ENCODE peak calls at places on chromosomes 6 and 20, in four cellular contexts. K is GM12878, C is K562, J is HepG2. L is an unnamed sample.

GRCh38 chr6:113447088-113447831 is 409.9 kb upstream of the MARCKS start:
- DNase-seq in K (no peak), C (no peak), J (no peak), L (no peak)

GRCh38 chr6:80173411-80173810 is 66.9 kb downstream of the BCKDHB start:
- DNase-seq in K (no peak), C (no peak), J (no peak), L (no peak)

GRCh38 chr20:34549291-34549928 is 9.1 kb upstream of the MAP1LC3A start:
- DNase-seq in K (no peak), C (no peak), J (peak; percentile 60), L (peak; percentile 51)

GRCh38 chr6:73929421-73929820 is 233.4 kb downstream of the CD109 start:
- DNase-seq in K (no peak), C (no peak), J (no peak), L (no peak)

GRCh38 chr6:122530440-122531046 is 58.9 kb upstream of the SERINC1 start:
- DNase-seq in K (peak; percentile 27), C (peak; percentile 53), J (peak; percentile 69), L (peak; percentile 52)

GRCh38 chr20:38290829-38291581 is 13.0 kb upstream of the BPI start:
- DNase-seq in K (no peak), C (peak; percentile 38), J (peak; percentile 87), L (peak; percentile 74)

GRCh38 chr6:118383924-118384323 is 164.2 kb upstream of the PLN start:
- DNase-seq in K (no peak), C (no peak), J (no peak), L (no peak)

GRCh38 chr6:2020909-2021308 is 224.5 kb downstream of the GMDS start:
- DNase-seq in K (no peak), C (no peak), J (no peak), L (no peak)

GRCh38 chr20:34163316-34163715 is 51.3 kb upstream of the EIF2S2 start:
- DNase-seq in K (no peak), C (no peak), J (no peak), L (no peak)

GRCh38 chr6:133609404-133610270 is 279.3 kb upstream of the TCF21 start:
- DNase-seq in K (no peak), C (no peak), J (peak; percentile 88), L (no peak)

GRCh38 chr6:11459002-11459658 is 78.4 kb upstream of the TMEM170B start:
- DNase-seq in K (peak; percentile 90), C (no peak), J (no peak), L (no peak)

GRCh38 chr6:140602843-140603242 is 1228.4 kb upstream of the CITED2 start:
- DNase-seq in K (no peak), C (no peak), J (no peak), L (no peak)

GRCh38 chr20:20457392-20458126 is 89.7 kb downstream of the INSM1 start:
- DNase-seq in K (no peak), C (no peak), J (no peak), L (no peak)

GRCh38 chr6:44738652-44739141 is 351.2 kb downstream of the CDC5L start:
- DNase-seq in K (peak; percentile 68), C (no peak), J (no peak), L (no peak)

GRCh38 chr6:52507557-52508260 is 69.2 kb downstream of the TRAM2 start:
- DNase-seq in K (no peak), C (peak; percentile 62), J (no peak), L (no peak)

GRCh38 chr6:156515242-156515641 is 261.9 kb upstream of the ARID1B start:
- DNase-seq in K (no peak), C (no peak), J (no peak), L (no peak)

GRCh38 chr6:116398366-116399005 is 27.7 kb downstream of the DSE start:
- DNase-seq in K (no peak), C (no peak), J (no peak), L (no peak)
- TF ChIP-seq MAX in K (no peak), C (no peak), J (no peak), L (no peak)

GRCh38 chr20:57391439-57392129 is 388 bp downstream of the RBM38 start:
- DNase-seq in K (no peak), C (peak; percentile 74), J (no peak), L (no peak)
- TF ChIP-seq CREB1 in K (no peak), C (no peak), J (no peak), L (no peak)

GRCh38 chr20:47865912-47866311 is 80.6 kb upstream of the SULF2 start:
- DNase-seq in K (no peak), C (no peak), J (no peak), L (no peak)

GRCh38 chr20:47868744-47869143 is 83.5 kb upstream of the SULF2 start:
- DNase-seq in K (no peak), C (no peak), J (no peak), L (no peak)

GRCh38 chr20:47866480-47866879 is 81.2 kb upstream of the SULF2 start:
- DNase-seq in K (no peak), C (no peak), J (no peak), L (no peak)

GRCh38 chr20:47865451-47865850 is 80.2 kb upstream of the SULF2 start:
- DNase-seq in K (no peak), C (no peak), J (peak; percentile 42), L (no peak)

GRCh38 chr20:47867831-47868230 is 82.5 kb upstream of the SULF2 start:
- DNase-seq in K (no peak), C (no peak), J (no peak), L (no peak)
- TF ChIP-seq TCF7 in K (no peak), C (no peak), J (no peak), L (no peak)

DNA sequence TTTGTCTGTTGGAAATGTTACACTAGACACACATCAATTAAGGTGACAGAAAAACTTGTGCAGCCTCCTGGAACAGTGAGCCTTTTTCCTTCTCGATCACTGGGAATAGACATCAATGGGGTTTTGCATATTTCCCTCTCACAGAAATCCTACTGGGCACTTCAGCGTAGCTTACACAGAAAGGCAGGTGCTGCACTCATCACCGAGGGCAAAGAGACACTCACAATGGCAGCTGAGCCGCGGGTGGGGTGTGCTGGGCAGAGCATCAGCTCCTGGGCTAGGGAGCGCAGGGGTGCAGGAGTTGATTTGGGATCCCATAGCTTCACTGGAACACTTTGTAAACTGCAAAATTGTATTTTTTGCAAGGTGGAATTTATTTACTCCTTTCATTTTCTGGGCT is 64.4 kb downstream of the THBS2 start:
- DNase-seq in K (no peak), C (no peak), J (no peak), L (no peak)
- TF ChIP-seq MAX in K (no peak), C (no peak), J (no peak), L (no peak)

GRCh38 chr20:12882832-12883506 is 125.8 kb upstream of the SPTLC3 start:
- DNase-seq in K (no peak), C (no peak), J (no peak), L (no peak)
- TF ChIP-seq CREB1 in K (no peak), C (no peak), J (no peak), L (no peak)

DNA sequence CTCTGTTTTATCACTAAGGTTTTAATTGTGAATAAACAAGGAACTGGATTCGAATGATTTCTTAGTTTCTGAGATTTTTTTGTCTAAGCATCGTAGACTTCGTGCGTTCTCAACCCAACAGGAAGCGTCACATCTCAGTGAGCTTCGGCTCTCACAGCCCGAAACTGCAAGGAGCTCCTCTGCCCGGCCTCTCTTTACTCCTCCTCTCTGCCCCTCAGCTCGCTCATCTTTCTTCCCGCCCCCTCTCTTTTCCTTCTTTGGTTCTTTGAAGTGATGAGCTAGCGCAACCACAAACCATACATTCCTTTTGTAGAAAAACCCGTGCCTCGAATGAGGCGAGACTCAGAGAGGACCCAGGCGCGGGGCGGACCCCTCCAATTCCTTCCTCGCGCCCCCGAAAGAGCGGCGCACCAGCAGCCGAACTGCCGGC is 480 bp upstream of the NT5E start:
- DNase-seq in K (peak; percentile 73), C (no peak), J (no peak), L (no peak)
- TF ChIP-seq TCF7 in K (peak; percentile 88), C (no peak), J (no peak), L (no peak)

GRCh38 chr6:15496345-15497131 is 166.3 kb downstream of the DTNBP1 start:
- DNase-seq in K (no peak), C (no peak), J (no peak), L (no peak)

GRCh38 chr6:15491986-15492269 is 170.9 kb downstream of the DTNBP1 start:
- DNase-seq in K (no peak), C (no peak), J (no peak), L (no peak)

GRCh38 chr6:15493437-15494168 is 169.2 kb downstream of the DTNBP1 start:
- DNase-seq in K (no peak), C (no peak), J (no peak), L (no peak)

GRCh38 chr6:15498640-15499039 is 164.2 kb downstream of the DTNBP1 start:
- DNase-seq in K (no peak), C (no peak), J (no peak), L (no peak)

DNA sequence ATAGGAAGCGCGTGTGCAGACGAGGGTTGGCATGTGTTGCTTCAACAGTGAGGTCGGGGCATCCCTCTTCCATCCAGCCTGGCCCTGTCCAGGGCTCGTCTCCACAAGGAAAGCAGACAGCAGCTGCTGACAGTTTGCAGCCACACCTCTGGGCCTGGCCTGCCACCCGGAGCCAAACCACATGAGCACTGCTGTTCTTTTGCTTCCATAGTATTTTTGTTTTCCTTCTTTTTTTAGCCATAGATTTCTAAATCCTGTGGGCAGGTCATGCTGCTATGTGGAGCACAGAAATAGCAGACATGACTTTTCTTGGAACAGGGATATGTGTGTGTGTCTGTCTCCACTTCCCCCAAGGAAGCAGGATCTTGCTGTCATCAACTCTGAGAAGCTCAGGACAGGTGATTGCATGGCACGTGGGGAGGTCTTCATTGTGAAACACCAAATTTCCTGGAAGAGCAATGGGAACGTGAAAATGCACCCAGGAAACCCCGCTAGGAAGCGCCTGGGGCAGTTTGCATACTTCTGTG is 167.4 kb downstream of the DTNBP1 start:
- DNase-seq in K (no peak), C (no peak), J (no peak), L (no peak)
- TF ChIP-seq MAX in K (no peak), C (no peak), J (no peak), L (no peak)

GRCh38 chr6:94144807-94145206 is 725.4 kb upstream of the EPHA7 start:
- DNase-seq in K (no peak), C (no peak), J (no peak), L (no peak)
- TF ChIP-seq CREB1 in K (no peak), C (no peak), J (no peak), L (no peak)

GRCh38 chr6:27864906-27865883 is 47.0 kb downstream of the OR2B2 start:
- DNase-seq in K (peak; percentile 99), C (peak; percentile 56), J (peak; percentile 73), L (peak; percentile 73)
- TF ChIP-seq TCF7 in K (peak; percentile 23), C (no peak), J (no peak), L (peak; percentile 56)